ENCODE peak calls at places on chromosomes 4 and X, in nine cellular contexts. Q is fibroblast of pulmonary artery; M is fibroblast of lung; S is astrocyte of the spinal cord; P is CD8-positive, alpha-beta T cell; G is cardiac muscle cell; E is psoas muscle; F is adrenal gland; B is left ventricle myocardium inferior. L is an unnamed sample.

GRCh38 chr4:8725071-8725841 is 132.7 kb downstream of the CPZ start:
- DNase-seq in Q (no peak), M (no peak), S (no peak), P (no peak), G (no peak), E (no peak), F (peak), B (no peak), L (no peak)

GRCh38 chr4:169385356-169385755 is 114.6 kb upstream of the SH3RF1 start:
- DNase-seq in Q (peak), M (peak), S (peak), P (no peak), G (no peak), E (no peak), F (no peak), B (no peak), L (peak)

GRCh38 chrX:65821721-65822496 is 154.5 kb downstream of the MSN start:
- DNase-seq in Q (no peak), M (no peak), S (no peak), P (peak), G (peak), E (peak), F (no peak), B (peak), L (peak)

GRCh38 chrX:47648376-47648775 is 2.0 kb downstream of the ELK1 start:
- DNase-seq in Q (no peak), M (peak), S (peak), P (no peak), G (peak), E (no peak), F (no peak), B (no peak), L (no peak)

GRCh38 chr4:164700471-164700870 is 53.5 kb upstream of the SMIM31 start:
- DNase-seq in Q (no peak), M (no peak), S (no peak), P (no peak), G (no peak), E (no peak), F (no peak), B (no peak), L (no peak)

GRCh38 chrX:153530411-153531145 is 13.1 kb downstream of the ATP2B3 start:
- DNase-seq in Q (no peak), M (no peak), S (no peak), P (no peak), G (no peak), E (no peak), F (no peak), B (no peak), L (no peak)

GRCh38 chr4:8846046-8846720 is 25.5 kb downstream of the HMX1 start:
- DNase-seq in Q (no peak), M (no peak), S (no peak), P (no peak), G (no peak), E (no peak), F (no peak), B (no peak), L (no peak)

GRCh38 chrX:80181079-80181478 is 166.5 kb downstream of the TBX22 start:
- DNase-seq in Q (no peak), M (no peak), S (no peak), P (no peak), G (no peak), E (no peak), F (no peak), B (no peak), L (no peak)

GRCh38 chrX:100819534-100819836 is 706 bp upstream of the CSTF2 start:
- DNase-seq in Q (no peak), M (no peak), S (no peak), P (no peak), G (no peak), E (no peak), F (no peak), B (peak), L (no peak)

GRCh38 chrX:24332868-24333267 is 19.0 kb upstream of the SUPT20HL2 start:
- DNase-seq in Q (peak), M (peak), S (no peak), P (no peak), G (peak), E (no peak), F (no peak), B (no peak), L (no peak)

GRCh38 chr4:80876810-80877209 is 153.7 kb upstream of the BMP3 start:
- DNase-seq in Q (no peak), M (peak), S (no peak), P (no peak), G (peak), E (no peak), F (no peak), B (no peak), L (peak)

GRCh38 chr4:79399076-79399475 is 9.0 kb downstream of the GK2 start:
- DNase-seq in Q (no peak), M (no peak), S (no peak), P (no peak), G (no peak), E (no peak), F (no peak), B (no peak), L (no peak)

GRCh38 chr4:67875011-67875410 is 8.8 kb downstream of the TMPRSS11D start:
- DNase-seq in Q (peak), M (no peak), S (no peak), P (no peak), G (peak), E (no peak), F (no peak), B (no peak), L (peak)

GRCh38 chr4:176309772-176310171 is 10.0 kb upstream of the SPCS3 start:
- DNase-seq in Q (no peak), M (no peak), S (no peak), P (no peak), G (no peak), E (no peak), F (no peak), B (no peak), L (peak)

GRCh38 chr4:99651811-99652545 is 5.7 kb downstream of the C4orf54 start:
- DNase-seq in Q (no peak), M (no peak), S (no peak), P (no peak), G (no peak), E (no peak), F (no peak), B (no peak), L (no peak)

GRCh38 chr4:15649914-15650545 is 5.1 kb downstream of the FBXL5 start:
- DNase-seq in Q (peak), M (peak), S (peak), P (peak), G (peak), E (no peak), F (peak), B (no peak), L (peak)

GRCh38 chr4:31548823-31549222 is 828.7 kb downstream of the PCDH7 start:
- DNase-seq in Q (no peak), M (peak), S (peak), P (no peak), G (no peak), E (no peak), F (no peak), B (no peak), L (no peak)

GRCh38 chrX:77451041-77451440 is 3.9 kb downstream of the FGF16 start:
- DNase-seq in Q (peak), M (peak), S (peak), P (no peak), G (no peak), E (no peak), F (no peak), B (no peak), L (peak)

GRCh38 chr4:99633772-99634171 is 23.9 kb downstream of the C4orf54 start:
- DNase-seq in Q (no peak), M (peak), S (no peak), P (no peak), G (no peak), E (no peak), F (no peak), B (no peak), L (no peak)

GRCh38 chr4:165464813-165465381 is 86.1 kb downstream of the CPE start:
- DNase-seq in Q (peak), M (peak), S (peak), P (no peak), G (peak), E (no peak), F (peak), B (no peak), L (peak)

GRCh38 chrX:45497290-45497689 is 296.6 kb upstream of the DIPK2B start:
- DNase-seq in Q (no peak), M (peak), S (no peak), P (no peak), G (no peak), E (no peak), F (no peak), B (no peak), L (peak)

GRCh38 chr4:124262211-124263179 is 450.0 kb downstream of the ANKRD50 start:
- DNase-seq in Q (peak), M (peak), S (peak), P (peak), G (peak), E (peak), F (peak), B (no peak), L (peak)

GRCh38 chr4:98688416-98689290 is 30.2 kb upstream of the TSPAN5 start:
- DNase-seq in Q (peak), M (peak), S (peak), P (no peak), G (peak), E (no peak), F (peak), B (no peak), L (peak)

GRCh38 chr4:6320663-6321062 is 51.0 kb downstream of the WFS1 start:
- DNase-seq in Q (no peak), M (no peak), S (no peak), P (no peak), G (no peak), E (no peak), F (no peak), B (no peak), L (no peak)

GRCh38 chr4:96175871-96176270 is 336.0 kb downstream of the PDHA2 start:
- DNase-seq in Q (peak), M (peak), S (no peak), P (no peak), G (peak), E (no peak), F (no peak), B (no peak), L (no peak)

GRCh38 chr4:88967883-88968316 is 89.1 kb downstream of the FAM13A start:
- DNase-seq in Q (no peak), M (no peak), S (no peak), P (no peak), G (no peak), E (no peak), F (no peak), B (no peak), L (no peak)

DNA sequence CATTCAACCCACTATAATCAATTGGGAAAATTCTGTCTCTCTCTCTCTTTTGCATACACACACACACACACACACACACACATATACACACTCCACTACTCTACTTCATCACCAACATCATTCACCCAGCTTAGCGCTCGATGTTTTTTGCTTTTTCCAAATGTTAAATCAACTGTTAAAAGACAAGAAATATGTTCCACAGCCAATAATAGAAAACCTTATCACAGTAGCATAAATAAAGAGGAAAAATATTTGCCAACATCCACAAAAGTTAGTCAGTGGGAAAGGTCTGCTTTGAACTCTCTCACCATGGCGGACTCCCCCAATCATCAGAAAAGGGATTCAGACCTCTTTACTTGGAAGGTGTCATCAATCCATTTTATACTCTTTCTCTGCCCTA is 29.4 kb upstream of the LGI2 start:
- DNase-seq in Q (no peak), M (no peak), S (no peak), P (no peak), G (no peak), E (no peak), F (no peak), B (no peak), L (no peak)
- TF ChIP-seq CTCF in Q (no peak), M (no peak), S (no peak), P (no peak), G (no peak), E (no peak), F (no peak), B (no peak), L (no peak)

GRCh38 chr4:76851375-76851774 is 46.6 kb downstream of the SOWAHB start:
- DNase-seq in Q (no peak), M (no peak), S (no peak), P (no peak), G (no peak), E (no peak), F (no peak), B (no peak), L (no peak)
- H3K4me3 ChIP-seq in Q (no peak), M (no peak), S (no peak), P (no peak), G (no peak), E (no peak), F (no peak), B (no peak), L (no peak)

GRCh38 chr4:145619639-145619996 is 433 bp downstream of the MMAA start:
- DNase-seq in Q (peak), M (peak), S (no peak), P (peak), G (peak), E (peak), F (peak), B (no peak), L (peak)
- TF ChIP-seq CTCF in Q (no peak), M (no peak), S (no peak), P (peak), G (no peak), E (no peak), F (no peak), B (no peak), L (no peak)

GRCh38 chr4:154618708-154619315 is 6.4 kb upstream of the FGG start:
- DNase-seq in Q (peak), M (peak), S (peak), P (peak), G (peak), E (no peak), F (peak), B (no peak), L (peak)
- H3K4me3 ChIP-seq in Q (no peak), M (no peak), S (no peak), P (no peak), G (no peak), E (no peak), F (no peak), B (no peak), L (no peak)

DNA sequence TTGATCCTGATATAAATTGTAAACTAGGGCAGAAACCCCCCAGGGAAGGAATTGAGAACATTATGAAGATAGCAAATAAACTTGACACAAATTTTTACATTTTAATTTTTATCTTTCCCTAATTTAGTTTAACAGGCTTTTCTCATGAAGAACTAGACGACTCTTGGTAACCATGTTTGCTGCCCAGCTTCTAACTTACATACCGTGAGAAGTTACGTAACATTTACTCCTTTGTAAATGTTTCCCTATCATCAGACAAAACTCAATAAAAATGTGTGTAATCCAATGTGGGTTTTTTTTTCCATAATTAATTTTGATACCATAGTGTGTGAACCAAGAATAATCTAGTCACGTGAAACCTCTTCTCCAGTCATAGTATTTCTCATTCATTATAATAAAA is 34.4 kb downstream of the OFD1 start:
- DNase-seq in Q (no peak), M (no peak), S (no peak), P (no peak), G (no peak), E (no peak), F (no peak), B (no peak), L (no peak)
- TF ChIP-seq CTCF in Q (no peak), M (no peak), S (no peak), P (no peak), G (no peak), E (no peak), F (no peak), B (no peak), L (no peak)

GRCh38 chrX:9343971-9344370 is 120.9 kb upstream of the TBL1X start:
- DNase-seq in Q (no peak), M (no peak), S (no peak), P (no peak), G (no peak), E (no peak), F (no peak), B (no peak), L (no peak)

GRCh38 chrX:9340619-9341304 is 124.1 kb upstream of the TBL1X start:
- DNase-seq in Q (peak), M (peak), S (no peak), P (peak), G (peak), E (peak), F (peak), B (peak), L (peak)

GRCh38 chrX:9342581-9343051 is 122.2 kb upstream of the TBL1X start:
- DNase-seq in Q (peak), M (peak), S (peak), P (peak), G (peak), E (peak), F (peak), B (peak), L (peak)

GRCh38 chrX:9339603-9340569 is 125.0 kb upstream of the TBL1X start:
- DNase-seq in Q (no peak), M (no peak), S (no peak), P (peak), G (peak), E (peak), F (no peak), B (peak), L (no peak)

DNA sequence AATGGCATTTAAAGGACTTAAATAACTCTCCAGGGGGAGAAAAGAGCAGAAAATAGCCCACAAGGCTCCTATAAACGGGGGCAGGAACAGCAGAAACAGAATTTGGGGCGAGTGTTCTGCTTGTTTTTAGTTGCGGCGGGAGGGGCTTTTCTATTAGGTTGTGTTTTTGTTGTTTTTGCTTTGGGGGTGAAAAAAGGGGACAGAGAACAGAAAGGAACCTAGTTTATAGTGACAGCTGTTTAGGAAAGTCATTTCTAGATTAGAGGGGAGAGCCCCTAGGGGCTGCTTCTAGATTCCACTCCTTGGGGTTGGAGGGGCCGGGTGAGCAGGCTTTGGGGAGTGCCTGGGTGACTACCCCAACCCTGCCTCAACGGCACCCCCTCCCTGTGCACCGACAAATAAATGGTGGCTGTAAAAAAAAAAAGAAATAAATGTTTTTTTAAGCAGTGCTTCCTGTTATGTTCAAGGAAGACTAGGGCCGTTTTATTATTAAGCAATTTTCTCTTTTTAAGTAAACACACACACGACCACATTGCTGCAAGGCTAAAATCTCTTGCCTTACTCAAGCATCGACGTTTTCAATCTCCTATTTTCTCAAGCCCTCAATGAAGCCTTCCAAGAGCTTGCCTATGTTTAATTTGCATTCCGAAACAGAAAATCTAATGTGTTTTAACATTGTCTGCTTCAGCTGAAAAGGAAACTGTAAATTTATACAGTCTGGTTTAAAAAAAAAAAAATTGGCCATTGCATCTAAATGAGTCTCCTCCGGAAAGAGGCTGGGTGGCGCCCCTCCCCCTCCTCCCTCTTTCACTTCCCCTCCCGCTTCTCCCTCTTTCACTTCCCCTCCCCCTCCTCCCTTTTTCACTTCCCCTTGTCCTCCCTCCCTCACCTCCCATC is 123.3 kb upstream of the TBL1X start:
- DNase-seq in Q (peak), M (peak), S (peak), P (peak), G (peak), E (peak), F (peak), B (peak), L (peak)
- H3K4me3 ChIP-seq in Q (peak), M (no peak), S (peak), P (peak), G (no peak), E (peak), F (no peak), B (peak), L (peak)

GRCh38 chr4:43843501-43843900 is 605.1 kb downstream of the KCTD8 start:
- DNase-seq in Q (peak), M (peak), S (peak), P (no peak), G (no peak), E (no peak), F (no peak), B (no peak), L (no peak)
- TF ChIP-seq CTCF in Q (peak), M (no peak), S (peak), P (no peak), G (no peak), E (no peak), F (no peak), B (no peak), L (no peak)

DNA sequence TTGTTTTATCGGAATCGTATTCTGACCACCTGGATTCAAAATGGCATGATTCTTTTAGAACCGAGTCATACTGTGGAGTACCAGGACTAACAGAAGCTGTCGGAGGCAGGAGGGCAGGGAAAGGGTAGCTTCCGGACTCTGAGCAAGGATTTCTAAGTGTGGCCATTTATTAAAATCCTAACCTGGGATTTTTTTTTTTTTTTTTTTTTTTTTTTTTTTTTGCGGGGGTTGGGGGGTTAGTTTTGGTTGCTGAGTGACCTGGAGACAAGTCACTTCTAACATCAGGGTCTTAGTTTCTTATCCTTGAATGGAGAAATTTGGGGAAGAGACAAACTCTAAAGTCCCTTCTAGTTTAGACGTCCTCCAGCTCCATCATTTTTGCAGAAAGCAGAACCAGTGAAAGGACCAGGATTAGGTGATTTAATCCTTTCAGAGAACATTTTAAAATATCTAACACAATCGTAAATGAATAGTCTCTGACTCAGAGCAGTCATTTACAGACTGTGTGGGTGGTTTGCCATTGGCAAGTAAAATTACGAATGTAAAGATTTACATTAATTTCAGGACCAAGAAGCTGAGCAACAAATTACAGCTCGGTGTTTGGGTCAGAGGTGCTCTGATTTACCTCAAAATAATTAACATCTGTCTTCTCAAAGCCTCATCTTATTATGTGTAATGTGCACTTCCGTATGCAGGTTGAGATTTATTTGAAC is 7.3 kb downstream of the SLC25A5 start:
- DNase-seq in Q (no peak), M (peak), S (no peak), P (no peak), G (no peak), E (no peak), F (no peak), B (no peak), L (no peak)
- H3K4me3 ChIP-seq in Q (no peak), M (no peak), S (no peak), P (no peak), G (no peak), E (no peak), F (no peak), B (no peak), L (no peak)

GRCh38 chrX:106899276-106899675 is 3.9 kb downstream of the RIPPLY1 start:
- DNase-seq in Q (no peak), M (peak), S (peak), P (no peak), G (no peak), E (no peak), F (no peak), B (no peak), L (no peak)

GRCh38 chrX:106901341-106901740 is 1.8 kb downstream of the RIPPLY1 start:
- DNase-seq in Q (no peak), M (no peak), S (no peak), P (no peak), G (no peak), E (no peak), F (no peak), B (no peak), L (no peak)

GRCh38 chrX:106899841-106900240 is 3.3 kb downstream of the RIPPLY1 start:
- DNase-seq in Q (no peak), M (no peak), S (no peak), P (no peak), G (no peak), E (no peak), F (no peak), B (no peak), L (no peak)

GRCh38 chrX:106897259-106897658 is 5.9 kb downstream of the RIPPLY1 start:
- DNase-seq in Q (peak), M (peak), S (peak), P (no peak), G (peak), E (no peak), F (no peak), B (no peak), L (peak)

GRCh38 chrX:106898462-106898861 is 4.7 kb downstream of the RIPPLY1 start:
- DNase-seq in Q (peak), M (peak), S (peak), P (no peak), G (peak), E (no peak), F (no peak), B (no peak), L (peak)
- TF ChIP-seq CTCF in Q (peak), M (peak), S (peak), P (no peak), G (peak), E (peak), F (peak), B (peak), L (peak)